ENCODE peak calls at places on chromosomes 16 and 17, in six cellular contexts. H, N, J, Q, X and W are unnamed samples.

GRCh38 chr16:27475561-27475960 is 73.6 kb downstream of the IL21R start:
- DNase-seq in H (no peak), N (no peak), J (no peak), Q (no peak), X (no peak), W (no peak)

GRCh38 chr17:29116652-29117439 is 63.4 kb downstream of the MYO18A start:
- DNase-seq in H (peak), N (peak), J (peak), Q (peak), X (peak), W (peak)

GRCh38 chr17:59311051-59311468 is 20.4 kb upstream of the YPEL2 start:
- DNase-seq in H (peak), N (peak), J (peak), Q (peak), X (no peak), W (peak)

GRCh38 chr17:69462010-69462409 is 47.5 kb downstream of the MAP2K6 start:
- DNase-seq in H (no peak), N (no peak), J (no peak), Q (peak), X (no peak), W (no peak)

GRCh38 chr17:67421869-67422273 is 44.8 kb downstream of the PITPNC1 start:
- DNase-seq in H (peak), N (no peak), J (peak), Q (peak), X (no peak), W (peak)

GRCh38 chr16:46972971-46973456 is 460 bp downstream of the DNAJA2 start:
- DNase-seq in H (peak), N (peak), J (peak), Q (peak), X (peak), W (peak)

GRCh38 chr16:57444711-57445110 is 2.5 kb downstream of the CIAPIN1 start:
- DNase-seq in H (no peak), N (no peak), J (no peak), Q (no peak), X (no peak), W (no peak)

GRCh38 chr16:12096162-12096781 is 119.7 kb downstream of the SNX29 start:
- DNase-seq in H (no peak), N (no peak), J (no peak), Q (no peak), X (no peak), W (no peak)

GRCh38 chr17:17388657-17389496 is 85.7 kb downstream of the NT5M start:
- DNase-seq in H (no peak), N (no peak), J (no peak), Q (no peak), X (no peak), W (no peak)

GRCh38 chr16:50207652-50208051 is 54.5 kb downstream of the TENT4B start:
- DNase-seq in H (no peak), N (no peak), J (no peak), Q (no peak), X (no peak), W (no peak)

GRCh38 chr17:48723555-48724239 is 712 bp downstream of the PRAC2 start:
- DNase-seq in H (peak), N (no peak), J (no peak), Q (peak), X (peak), W (no peak)

GRCh38 chr17:40558651-40559015 is 6.6 kb downstream of the CCR7 start:
- DNase-seq in H (no peak), N (no peak), J (no peak), Q (no peak), X (no peak), W (no peak)

GRCh38 chr16:81453091-81453728 is 8.6 kb downstream of the CMIP start:
- DNase-seq in H (no peak), N (no peak), J (no peak), Q (no peak), X (no peak), W (no peak)

GRCh38 chr16:1330260-1330914 is 3.1 kb upstream of the BAIAP3 start:
- DNase-seq in H (no peak), N (no peak), J (no peak), Q (peak), X (no peak), W (no peak)

GRCh38 chr17:69607162-69607834 is 192.8 kb downstream of the MAP2K6 start:
- DNase-seq in H (peak), N (peak), J (no peak), Q (peak), X (peak), W (peak)

DNA sequence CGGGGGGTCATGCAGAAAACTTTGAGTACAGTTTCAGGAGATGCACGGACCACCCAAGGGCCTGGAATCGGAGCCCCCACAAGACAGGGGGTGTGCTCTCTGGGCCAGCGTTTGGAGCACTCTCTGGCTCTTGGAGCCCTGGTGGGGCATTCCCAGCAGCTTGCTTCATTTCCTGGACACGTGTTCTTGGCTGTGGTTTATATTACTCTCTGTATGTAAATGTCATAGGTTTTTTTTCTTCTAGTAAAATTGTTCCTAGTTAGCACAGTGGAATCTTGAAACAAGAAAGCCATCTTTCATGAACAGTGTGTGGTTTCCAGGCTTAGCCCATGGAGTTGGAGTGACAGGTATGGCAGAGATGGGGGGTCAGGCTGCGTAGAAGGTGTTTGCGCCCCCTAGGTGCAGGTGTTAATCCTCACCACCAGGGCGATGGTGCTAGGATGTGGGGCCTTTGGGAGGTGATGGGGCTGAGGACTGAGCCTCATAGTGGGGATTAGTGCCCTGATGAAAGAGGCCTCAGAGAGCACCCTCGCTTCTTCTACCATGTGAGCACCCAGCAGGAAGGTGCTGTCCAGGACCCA is 79.8 kb downstream of the JPH3 start:
- DNase-seq in H (peak), N (no peak), J (no peak), Q (peak), X (no peak), W (peak)
- TF ChIP-seq CTCF in H (no peak), N (no peak), J (no peak), Q (peak), X (no peak), W (peak)

GRCh38 chr17:21298056-21298982 is 13.8 kb downstream of the MAP2K3 start:
- DNase-seq in H (no peak), N (no peak), J (no peak), Q (no peak), X (no peak), W (no peak)

GRCh38 chr17:21298983-21299519 is 14.5 kb downstream of the MAP2K3 start:
- DNase-seq in H (no peak), N (no peak), J (no peak), Q (no peak), X (peak), W (no peak)

GRCh38 chr17:21301593-21302550 is 17.4 kb downstream of the MAP2K3 start:
- DNase-seq in H (no peak), N (peak), J (no peak), Q (no peak), X (no peak), W (no peak)

GRCh38 chr17:21300601-21301571 is 16.4 kb downstream of the MAP2K3 start:
- DNase-seq in H (no peak), N (no peak), J (no peak), Q (no peak), X (peak), W (no peak)

DNA sequence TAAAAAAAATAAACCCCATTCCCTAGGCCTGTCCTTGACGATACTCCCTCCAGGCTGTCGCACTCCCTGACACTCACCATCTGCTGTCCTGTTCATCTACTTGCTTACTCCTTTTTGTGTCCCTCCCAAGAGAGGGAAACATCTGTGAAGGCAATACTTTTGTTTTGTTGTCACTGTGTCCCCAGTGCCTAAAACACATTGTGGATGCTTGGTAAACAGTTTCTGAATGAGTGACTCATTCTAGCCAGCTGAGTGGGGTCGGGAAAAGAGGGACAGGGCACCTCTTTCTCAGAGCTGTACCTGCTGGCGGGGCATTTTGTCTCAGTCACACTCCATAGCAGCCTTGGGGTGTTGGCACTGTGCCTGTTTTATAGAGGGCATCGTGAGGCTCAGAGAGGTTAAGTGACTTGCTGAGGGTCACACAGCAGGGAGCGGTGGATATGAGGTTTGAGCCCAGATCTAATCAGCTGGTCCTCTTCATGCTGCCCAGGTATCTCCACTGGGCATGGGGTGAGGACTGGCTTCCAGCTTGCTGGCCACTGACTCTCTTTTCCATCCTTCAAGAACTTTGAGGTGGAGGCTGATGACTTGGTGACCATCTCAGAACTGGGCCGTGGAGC is 15.6 kb downstream of the MAP2K3 start:
- DNase-seq in H (no peak), N (no peak), J (no peak), Q (no peak), X (no peak), W (no peak)
- TF ChIP-seq CTCF in H (no peak), N (no peak), J (no peak), Q (no peak), X (no peak), W (no peak)

DNA sequence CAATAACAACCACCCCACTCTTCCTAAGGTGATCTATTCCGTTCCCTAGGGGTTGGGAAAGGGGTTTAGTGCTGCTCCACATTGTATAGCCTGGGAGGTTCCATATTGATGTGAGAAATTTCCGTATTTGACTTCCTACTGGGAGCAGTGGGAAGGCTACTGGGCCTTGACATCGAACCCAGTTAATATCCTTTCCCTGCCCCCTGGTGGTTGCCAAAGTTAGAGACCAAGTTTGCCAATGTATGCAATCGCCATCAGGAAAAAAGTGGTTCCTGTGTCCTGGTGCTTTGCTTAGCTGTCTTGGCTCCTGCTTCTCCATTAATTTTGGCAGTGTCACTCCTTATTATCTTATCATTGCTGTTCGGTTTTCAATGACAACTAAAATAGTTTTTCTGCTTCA is 914.9 kb downstream of the KCNJ2 start:
- DNase-seq in H (peak), N (no peak), J (no peak), Q (peak), X (no peak), W (no peak)
- TF ChIP-seq CTCF in H (no peak), N (no peak), J (no peak), Q (peak), X (no peak), W (no peak)

DNA sequence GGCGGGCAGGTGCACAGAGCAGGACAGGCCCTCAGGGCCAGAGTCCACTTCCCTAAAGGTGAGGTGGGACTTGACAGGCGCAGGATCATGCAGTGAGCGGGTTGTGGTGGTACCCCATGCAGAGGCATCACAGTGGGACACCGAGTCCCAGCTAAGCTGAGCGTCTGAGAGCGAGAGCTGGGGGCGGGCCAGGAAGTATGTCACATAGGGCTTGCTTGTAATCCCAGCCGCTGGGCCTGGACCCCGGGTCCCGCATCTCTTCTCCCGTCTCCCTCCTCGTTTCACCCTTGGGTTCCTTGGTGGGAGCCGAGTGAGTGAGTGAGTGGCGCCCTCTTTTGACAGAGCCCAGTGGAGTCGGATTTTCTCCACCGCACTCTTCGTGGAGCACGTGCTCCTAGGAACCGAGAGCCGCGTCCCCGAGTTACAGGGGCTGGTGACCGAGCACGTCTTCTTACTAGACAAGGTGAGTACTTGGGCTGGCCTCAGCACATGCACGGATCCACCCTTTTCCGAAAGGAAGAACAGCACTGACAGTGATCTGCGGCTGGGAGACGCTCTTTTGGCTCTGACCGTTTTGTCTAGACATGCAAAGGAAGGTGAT is 50.8 kb upstream of the ENDOV start:
- DNase-seq in H (peak), N (no peak), J (no peak), Q (peak), X (peak), W (no peak)
- TF ChIP-seq CTCF in H (peak), N (peak), J (no peak), Q (peak), X (no peak), W (no peak)

GRCh38 chr16:69711115-69711740 is 15.1 kb downstream of the NQO1 start:
- DNase-seq in H (peak), N (no peak), J (no peak), Q (no peak), X (no peak), W (no peak)

GRCh38 chr16:69717066-69717465 is 9.3 kb downstream of the NQO1 start:
- DNase-seq in H (no peak), N (no peak), J (no peak), Q (no peak), X (no peak), W (no peak)

GRCh38 chr16:69712277-69712676 is 14.1 kb downstream of the NQO1 start:
- DNase-seq in H (no peak), N (no peak), J (no peak), Q (no peak), X (no peak), W (no peak)

GRCh38 chr16:69709456-69710084 is 16.8 kb downstream of the NQO1 start:
- DNase-seq in H (no peak), N (no peak), J (no peak), Q (peak), X (no peak), W (peak)

GRCh38 chr16:69712914-69713581 is 13.3 kb downstream of the NQO1 start:
- DNase-seq in H (no peak), N (no peak), J (no peak), Q (no peak), X (no peak), W (no peak)
- TF ChIP-seq CTCF in H (no peak), N (no peak), J (no peak), Q (no peak), X (no peak), W (no peak)

GRCh38 chr16:88287219-88287618 is 95.5 kb upstream of the ZNF469 start:
- DNase-seq in H (peak), N (no peak), J (peak), Q (peak), X (no peak), W (no peak)
- TF ChIP-seq CTCF in H (peak), N (no peak), J (peak), Q (peak), X (no peak), W (peak)

GRCh38 chr16:14444979-14445810 is 184.9 kb downstream of the PARN start:
- DNase-seq in H (no peak), N (no peak), J (no peak), Q (no peak), X (no peak), W (no peak)
- TF ChIP-seq CTCF in H (no peak), N (no peak), J (no peak), Q (no peak), X (no peak), W (no peak)